ENCODE peak calls at places on chromosome 15, in eight cellular contexts. U is upper lobe of right lung, C is HTR-8/SVneo, J is NCI-H1930, S is D341Med, O is fibroblast of the aortic adventitia, M is H54, X is anterior cingulate cortex. I is an unnamed sample.

GRCh38 chr15:30990451-30991300 is 752 bp downstream of the MTMR10 start:
- DNase-seq in U (no peak), C (no peak), J (no peak), S (no peak), O (peak), M (no peak), X (no peak), I (no peak)

GRCh38 chr15:39580117-39580629 is 706 bp upstream of the THBS1 start:
- DNase-seq in U (peak), C (peak), J (peak), S (peak), O (peak), M (peak), X (peak), I (peak)

GRCh38 chr15:88375234-88375926 is 91.8 kb downstream of the MRPL46 start:
- DNase-seq in U (no peak), C (peak), J (no peak), S (no peak), O (peak), M (no peak), X (no peak), I (peak)

GRCh38 chr15:42863572-42864239 is 56.9 kb downstream of the TTBK2 start:
- DNase-seq in U (no peak), C (no peak), J (no peak), S (no peak), O (peak), M (no peak), X (no peak), I (no peak)

GRCh38 chr15:99435138-99435695 is 130.6 kb upstream of the MEF2A start:
- DNase-seq in U (peak), C (no peak), J (peak), S (no peak), O (no peak), M (no peak), X (no peak), I (no peak)

GRCh38 chr15:78438595-78439285 is 724 bp downstream of the IREB2 start:
- DNase-seq in U (no peak), C (peak), J (no peak), S (peak), O (peak), M (no peak), X (no peak), I (peak)

GRCh38 chr15:95646892-95647291 is 683.6 kb upstream of the NR2F2 start:
- DNase-seq in U (no peak), C (no peak), J (no peak), S (no peak), O (no peak), M (no peak), X (no peak), I (no peak)

GRCh38 chr15:88400591-88400990 is 66.6 kb downstream of the MRPL46 start:
- DNase-seq in U (no peak), C (no peak), J (no peak), S (peak), O (no peak), M (no peak), X (no peak), I (no peak)

GRCh38 chr15:28109626-28110415 is 10.7 kb upstream of the OCA2 start:
- DNase-seq in U (no peak), C (no peak), J (no peak), S (no peak), O (no peak), M (no peak), X (no peak), I (peak)

GRCh38 chr15:69593981-69594966 is 141.7 kb downstream of the RPLP1 start:
- DNase-seq in U (peak), C (no peak), J (peak), S (no peak), O (peak), M (peak), X (no peak), I (peak)

GRCh38 chr15:80527961-80528360 is 123.8 kb downstream of the ARNT2 start:
- DNase-seq in U (no peak), C (no peak), J (no peak), S (no peak), O (no peak), M (no peak), X (no peak), I (no peak)

GRCh38 chr15:41971089-41971892 is 1.1 kb downstream of the EHD4 start:
- DNase-seq in U (peak), C (peak), J (peak), S (peak), O (peak), M (peak), X (peak), I (peak)

GRCh38 chr15:64285871-64286270 is 70.1 kb downstream of the CSNK1G1 start:
- DNase-seq in U (no peak), C (no peak), J (no peak), S (no peak), O (no peak), M (no peak), X (no peak), I (no peak)

GRCh38 chr15:85620321-85621044 is 174.2 kb downstream of the KLHL25 start:
- DNase-seq in U (no peak), C (no peak), J (no peak), S (no peak), O (peak), M (no peak), X (no peak), I (no peak)

GRCh38 chr15:95590533-95591044 is 739.9 kb upstream of the NR2F2 start:
- DNase-seq in U (no peak), C (no peak), J (no peak), S (no peak), O (peak), M (no peak), X (no peak), I (no peak)

GRCh38 chr15:88908697-88909621 is 4.2 kb downstream of the MFGE8 start:
- DNase-seq in U (peak), C (no peak), J (no peak), S (no peak), O (no peak), M (no peak), X (no peak), I (peak)

GRCh38 chr15:39618063-39618823 is 37.4 kb downstream of the THBS1 start:
- DNase-seq in U (no peak), C (no peak), J (no peak), S (no peak), O (peak), M (no peak), X (no peak), I (no peak)

GRCh38 chr15:59116771-59117170 is 11.8 kb downstream of the CCNB2 start:
- DNase-seq in U (no peak), C (no peak), J (no peak), S (no peak), O (no peak), M (no peak), X (no peak), I (no peak)

GRCh38 chr15:51380999-51381806 is 39.7 kb downstream of the GLDN start:
- DNase-seq in U (no peak), C (peak), J (no peak), S (peak), O (peak), M (peak), X (peak), I (peak)

GRCh38 chr15:20665653-20666052 is 124.1 kb upstream of the GOLGA6L6 start:
- DNase-seq in U (no peak), C (no peak), J (no peak), S (no peak), O (no peak), M (no peak), X (no peak), I (no peak)

GRCh38 chr15:88891540-88892254 is 3.6 kb downstream of the HAPLN3 start:
- DNase-seq in U (no peak), C (no peak), J (no peak), S (no peak), O (no peak), M (no peak), X (no peak), I (no peak)

GRCh38 chr15:38549222-38549621 is 15.4 kb downstream of the RASGRP1 start:
- DNase-seq in U (no peak), C (no peak), J (no peak), S (no peak), O (no peak), M (no peak), X (no peak), I (no peak)

GRCh38 chr15:64883097-64883581 is 28.6 kb upstream of the ANKDD1A start:
- DNase-seq in U (no peak), C (no peak), J (no peak), S (no peak), O (peak), M (no peak), X (no peak), I (no peak)

GRCh38 chr15:88658972-88659931 is 20.4 kb downstream of the ISG20 start:
- DNase-seq in U (no peak), C (no peak), J (no peak), S (no peak), O (peak), M (no peak), X (peak), I (peak)

GRCh38 chr15:67803996-67804843 is 21.1 kb upstream of the SKOR1 start:
- DNase-seq in U (peak), C (no peak), J (no peak), S (no peak), O (no peak), M (no peak), X (peak), I (no peak)